ENCODE peak calls at places on chromosomes 4 and X, in ten cellular contexts. C is AG09309, T is AG04449, H is GM12878, J is cardiac muscle cell, K is nephron progenitor cell, Q is hepatocyte, I is psoas muscle, O is GM10248, P is omental fat pad. W is an unnamed sample.

GRCh38 chr4:22187203-22187835 is 238.7 kb upstream of the KCNIP4 start:
- DNase-seq in O (no peak), C (no peak), H (no peak), Q (no peak), J (no peak), K (no peak), P (no peak), T (no peak), I (no peak), W (peak)

GRCh38 chr4:143335979-143336827 is 473 bp upstream of the GAB1 start:
- DNase-seq in H (no peak), I (peak), J (peak), C (no peak), T (peak), P (peak), Q (peak), O (peak), K (peak), W (peak)

GRCh38 chrX:44314855-44315254 is 28.6 kb downstream of the EFHC2 start:
- DNase-seq in H (no peak), Q (no peak), J (no peak), I (no peak), C (no peak), P (no peak), O (no peak), K (no peak), T (no peak), W (no peak)

GRCh38 chr4:166622425-166622977 is 611.8 kb downstream of the SPOCK3 start:
- DNase-seq in Q (no peak), I (no peak), C (no peak), T (no peak), J (no peak), P (no peak), O (no peak), K (no peak), H (no peak), W (peak)

GRCh38 chr4:26900765-26901164 is 40.1 kb downstream of the STIM2 start:
- DNase-seq in H (no peak), Q (no peak), K (no peak), I (no peak), C (no peak), J (no peak), T (no peak), O (no peak), P (no peak), W (no peak)

GRCh38 chr4:148333265-148333664 is 108.9 kb downstream of the NR3C2 start:
- DNase-seq in O (no peak), H (no peak), Q (no peak), K (no peak), I (no peak), C (no peak), J (no peak), P (no peak), T (no peak), W (no peak)

GRCh38 chr4:145937021-145937861 is 1.4 kb downstream of the ZNF827 start:
- DNase-seq in T (no peak), O (peak), J (peak), H (no peak), I (peak), P (no peak), Q (peak), K (peak), C (no peak), W (peak)

GRCh38 chr4:45215976-45216542 is 489.7 kb upstream of the GNPDA2 start:
- DNase-seq in O (no peak), C (no peak), T (no peak), Q (no peak), P (no peak), J (no peak), I (no peak), H (no peak), K (no peak), W (no peak)

GRCh38 chrX:45767021-45767491 is 566.4 kb upstream of the DIPK2B start:
- DNase-seq in J (peak), I (no peak), T (no peak), K (no peak), P (no peak), O (no peak), H (no peak), Q (no peak), C (no peak), W (peak)

GRCh38 chr4:40686081-40686913 is 56.6 kb upstream of the RBM47 start:
- DNase-seq in P (no peak), Q (no peak), H (no peak), K (no peak), J (no peak), I (no peak), C (no peak), T (no peak), O (no peak), W (no peak)

GRCh38 chr4:3311489-3312171 is 18.8 kb downstream of the RGS12 start:
- DNase-seq in H (no peak), Q (peak), K (no peak), T (no peak), O (no peak), I (no peak), J (no peak), C (no peak), P (no peak), W (peak)

GRCh38 chr4:145830699-145831098 is 107.9 kb downstream of the ZNF827 start:
- DNase-seq in I (no peak), Q (no peak), K (no peak), J (no peak), C (no peak), H (no peak), T (no peak), P (no peak), O (peak), W (no peak)

GRCh38 chr4:189090174-189090814 is 850.4 kb upstream of the FRG1 start:
- DNase-seq in J (no peak), O (no peak), Q (peak), P (no peak), I (no peak), K (peak), C (no peak), T (no peak), H (no peak), W (peak)

GRCh38 chr4:122700178-122700725 is 32.3 kb upstream of the BBS12 start:
- DNase-seq in P (no peak), O (no peak), I (no peak), H (no peak), K (no peak), Q (peak), J (peak), C (no peak), T (no peak), W (peak)

GRCh38 chr4:1521821-1522361 is 115.6 kb upstream of the NKX1-1 start:
- DNase-seq in T (no peak), O (no peak), P (no peak), J (no peak), H (no peak), I (peak), C (no peak), Q (no peak), K (peak), W (no peak)

GRCh38 chrX:134373736-134374135 is 86.2 kb upstream of the HPRT1 start:
- DNase-seq in I (no peak), C (no peak), H (no peak), Q (no peak), J (no peak), P (no peak), T (no peak), K (no peak), O (no peak), W (peak)

GRCh38 chr4:90127706-90128345 is 632 bp downstream of the CCSER1 start:
- DNase-seq in K (peak), Q (peak), I (peak), T (no peak), J (peak), C (no peak), H (no peak), O (peak), P (no peak), W (peak)

GRCh38 chrX:1903380-1903935 is 288.6 kb downstream of the ASMT start:
- DNase-seq in O (no peak), I (no peak), T (peak), K (no peak), C (peak), J (no peak), H (no peak), P (no peak), Q (peak), W (peak)

GRCh38 chr4:124018383-124019317 is 622.1 kb downstream of the SPRY1 start:
- DNase-seq in H (peak), P (no peak), T (peak), O (peak), J (peak), Q (peak), I (peak), C (no peak), K (peak), W (no peak)

GRCh38 chr4:3869661-3870566 is 103.7 kb downstream of the ADRA2C start:
- DNase-seq in K (no peak), H (no peak), C (no peak), T (no peak), I (peak), Q (no peak), P (no peak), J (no peak), O (no peak), W (no peak)

GRCh38 chrX:73401591-73402266 is 45.1 kb upstream of the CDX4 start:
- DNase-seq in O (no peak), I (no peak), Q (peak), P (no peak), H (no peak), J (no peak), C (no peak), T (no peak), K (peak), W (no peak)

GRCh38 chr4:124183231-124183630 is 529.3 kb downstream of the ANKRD50 start:
- DNase-seq in H (no peak), O (no peak), K (no peak), Q (no peak), T (no peak), J (no peak), C (no peak), I (no peak), P (no peak), W (no peak)

GRCh38 chr4:829291-829690 is 3.4 kb upstream of the CPLX1 start:
- DNase-seq in J (no peak), C (no peak), Q (no peak), H (no peak), O (no peak), K (no peak), P (no peak), I (peak), T (no peak), W (no peak)

GRCh38 chr4:82957045-82957444 is 53.6 kb downstream of the LIN54 start:
- DNase-seq in H (no peak), J (no peak), K (no peak), C (no peak), O (no peak), T (no peak), P (no peak), I (no peak), Q (no peak), W (no peak)

GRCh38 chr4:20393486-20394100 is 141.9 kb downstream of the SLIT2 start:
- DNase-seq in I (no peak), H (no peak), J (no peak), O (no peak), C (peak), P (no peak), T (no peak), Q (no peak), K (no peak), W (no peak)

GRCh38 chr4:20391224-20391623 is 139.5 kb downstream of the SLIT2 start:
- DNase-seq in J (peak), I (no peak), T (peak), K (no peak), H (no peak), P (no peak), C (peak), Q (no peak), O (no peak), W (no peak)

GRCh38 chr4:20391912-20392311 is 140.2 kb downstream of the SLIT2 start:
- DNase-seq in Q (no peak), H (no peak), K (no peak), I (no peak), T (no peak), O (no peak), P (no peak), J (no peak), C (no peak), W (no peak)

GRCh38 chr4:20394471-20394870 is 142.8 kb downstream of the SLIT2 start:
- DNase-seq in J (no peak), P (no peak), K (no peak), C (no peak), H (no peak), T (no peak), O (no peak), Q (no peak), I (no peak), W (no peak)

DNA sequence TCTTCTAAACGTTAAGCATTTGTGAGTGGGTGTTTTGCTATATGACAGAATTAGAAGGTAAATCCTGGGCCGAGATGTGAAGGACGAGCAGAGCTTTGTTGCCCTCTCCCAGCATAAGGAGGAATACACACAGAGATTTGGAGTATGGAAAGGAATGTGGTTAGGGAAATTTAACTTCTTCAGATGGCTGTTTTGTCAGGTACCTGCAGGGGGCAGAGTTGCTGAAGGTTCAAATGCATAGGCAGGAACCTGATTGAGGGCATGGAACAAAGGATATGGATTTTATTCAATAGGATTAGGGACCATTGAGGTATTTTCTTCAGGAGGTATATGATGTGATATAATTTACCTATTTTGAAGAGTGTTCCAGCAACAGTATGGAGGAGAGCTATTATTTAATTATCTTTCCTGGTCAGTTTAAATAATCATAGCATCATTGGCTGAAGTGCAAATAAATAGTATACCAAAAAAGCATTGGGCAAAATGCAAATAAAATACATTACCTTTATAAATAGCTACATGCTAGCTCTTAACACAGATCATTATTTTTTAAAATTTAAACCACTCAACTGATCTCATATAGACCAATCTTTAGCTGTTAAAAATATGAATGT is 143.6 kb downstream of the SLIT2 start:
- DNase-seq in I (no peak), J (peak), O (peak), H (no peak), K (peak), C (no peak), P (no peak), Q (peak), T (no peak), W (peak)
- TF ChIP-seq CTCF in I (peak), J (peak), O (peak), H (peak), K (peak), C (peak), P (no peak), Q (peak), T (peak), W (peak)

DNA sequence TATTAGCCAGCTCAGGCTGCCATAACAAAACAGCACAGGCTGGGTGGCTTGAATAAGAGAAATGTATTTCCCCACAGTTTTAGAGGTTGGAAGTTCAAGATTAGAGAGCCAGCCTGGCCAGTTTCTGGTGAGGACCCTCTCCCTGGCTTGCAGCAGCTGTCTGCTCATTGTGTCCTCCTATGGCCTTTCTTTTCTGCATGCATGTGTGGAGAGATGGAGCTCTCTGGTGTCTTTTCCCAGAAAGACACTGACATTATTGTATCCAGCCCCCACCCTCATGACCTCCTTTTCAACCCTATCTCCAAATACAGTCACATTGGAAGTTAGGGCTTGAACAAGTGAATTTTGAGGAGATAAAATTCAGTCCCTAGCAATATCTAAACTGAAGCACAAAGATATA is 263.8 kb upstream of the PABPC4L start:
- DNase-seq in P (no peak), C (no peak), O (no peak), T (no peak), Q (no peak), I (no peak), K (no peak), J (no peak), H (no peak), W (no peak)
- TF ChIP-seq CTCF in P (no peak), C (no peak), O (no peak), T (no peak), Q (no peak), I (no peak), K (no peak), J (no peak), H (no peak), W (no peak)

GRCh38 chr4:78150465-78150864 is 93.3 kb downstream of the FRAS1 start:
- DNase-seq in C (no peak), H (no peak), O (no peak), T (no peak), K (no peak), J (no peak), P (no peak), Q (no peak), I (no peak), W (no peak)
- TF ChIP-seq CTCF in C (no peak), H (no peak), O (no peak), T (no peak), K (no peak), J (no peak), P (no peak), Q (no peak), I (no peak), W (no peak)

GRCh38 chr4:77960367-77960766 is 96.8 kb upstream of the FRAS1 start:
- DNase-seq in H (no peak), K (no peak), J (no peak), I (no peak), O (no peak), C (no peak), P (no peak), Q (no peak), T (no peak), W (no peak)

GRCh38 chr4:77963005-77963404 is 94.1 kb upstream of the FRAS1 start:
- DNase-seq in P (no peak), H (no peak), Q (no peak), K (no peak), T (no peak), J (no peak), O (no peak), C (no peak), I (no peak), W (no peak)

GRCh38 chr4:77958897-77959296 is 96.3 kb downstream of the MRPL1 start:
- DNase-seq in H (no peak), Q (no peak), I (no peak), T (no peak), O (no peak), K (no peak), P (no peak), J (no peak), C (no peak), W (no peak)

GRCh38 chr4:77956917-77957316 is 94.3 kb downstream of the MRPL1 start:
- DNase-seq in O (no peak), K (no peak), T (no peak), J (no peak), C (no peak), Q (no peak), H (no peak), P (no peak), I (no peak), W (no peak)

DNA sequence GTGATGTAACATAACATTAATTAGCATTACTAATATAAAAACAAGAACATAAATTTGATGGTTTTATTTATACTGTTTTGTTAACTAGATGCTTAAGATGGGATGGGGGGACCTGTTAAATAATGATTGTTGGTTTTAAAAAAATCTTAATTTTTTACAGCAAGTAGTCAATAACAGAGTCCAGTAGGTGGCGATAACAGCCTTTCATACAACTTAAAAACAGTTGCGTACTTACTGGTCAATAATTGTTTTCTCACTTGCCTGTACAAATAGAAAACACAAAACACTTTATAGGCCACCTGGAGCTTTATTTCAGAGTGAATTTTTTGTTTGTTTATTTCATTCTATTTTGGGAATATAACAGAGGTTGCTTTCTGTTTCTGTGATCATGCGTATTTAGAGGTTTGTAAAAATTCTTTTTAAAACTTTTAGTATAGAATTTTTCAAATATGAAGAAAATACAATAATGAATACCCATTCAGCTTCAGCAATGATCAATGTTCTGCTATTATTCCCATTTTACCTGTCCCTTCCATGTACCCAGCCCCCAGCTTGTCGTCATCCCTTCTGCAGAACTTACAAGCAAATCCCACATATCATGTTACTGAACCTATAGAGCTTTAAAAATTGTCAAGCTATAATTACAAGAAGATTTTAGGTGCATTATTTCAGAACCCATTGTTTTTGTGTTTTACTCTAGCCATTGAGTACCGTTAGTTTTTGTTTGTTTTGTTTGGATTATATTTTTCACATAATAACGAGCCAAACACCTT is 97.1 kb downstream of the MRPL1 start:
- DNase-seq in C (peak), Q (peak), P (no peak), J (peak), H (peak), O (peak), I (no peak), K (peak), T (peak), W (peak)
- TF ChIP-seq CTCF in C (peak), Q (peak), P (no peak), J (peak), H (peak), O (peak), I (peak), K (peak), T (peak), W (peak)

GRCh38 chrX:128601706-128602105 is 549.5 kb upstream of the ACTRT1 start:
- DNase-seq in T (no peak), I (no peak), P (no peak), K (no peak), C (no peak), O (no peak), J (no peak), Q (no peak), H (no peak), W (no peak)
- TF ChIP-seq CTCF in T (no peak), I (no peak), P (no peak), K (no peak), C (no peak), O (no peak), J (no peak), Q (no peak), H (no peak), W (no peak)

GRCh38 chr4:184420402-184420801 is 53.9 kb downstream of the IRF2 start:
- DNase-seq in T (no peak), K (no peak), O (no peak), I (no peak), C (no peak), Q (no peak), H (peak), P (no peak), J (no peak), W (no peak)

GRCh38 chr4:184421558-184422155 is 52.7 kb downstream of the IRF2 start:
- DNase-seq in O (no peak), C (no peak), T (no peak), P (no peak), I (no peak), K (no peak), J (no peak), H (peak), Q (no peak), W (no peak)

GRCh38 chr4:184419976-184420375 is 54.4 kb downstream of the IRF2 start:
- DNase-seq in J (no peak), O (no peak), K (no peak), Q (no peak), C (no peak), P (no peak), H (no peak), I (no peak), T (no peak), W (no peak)

GRCh38 chr4:184422378-184422777 is 52.0 kb downstream of the IRF2 start:
- DNase-seq in O (no peak), I (no peak), Q (no peak), T (no peak), C (no peak), H (no peak), J (no peak), P (no peak), K (no peak), W (no peak)

DNA sequence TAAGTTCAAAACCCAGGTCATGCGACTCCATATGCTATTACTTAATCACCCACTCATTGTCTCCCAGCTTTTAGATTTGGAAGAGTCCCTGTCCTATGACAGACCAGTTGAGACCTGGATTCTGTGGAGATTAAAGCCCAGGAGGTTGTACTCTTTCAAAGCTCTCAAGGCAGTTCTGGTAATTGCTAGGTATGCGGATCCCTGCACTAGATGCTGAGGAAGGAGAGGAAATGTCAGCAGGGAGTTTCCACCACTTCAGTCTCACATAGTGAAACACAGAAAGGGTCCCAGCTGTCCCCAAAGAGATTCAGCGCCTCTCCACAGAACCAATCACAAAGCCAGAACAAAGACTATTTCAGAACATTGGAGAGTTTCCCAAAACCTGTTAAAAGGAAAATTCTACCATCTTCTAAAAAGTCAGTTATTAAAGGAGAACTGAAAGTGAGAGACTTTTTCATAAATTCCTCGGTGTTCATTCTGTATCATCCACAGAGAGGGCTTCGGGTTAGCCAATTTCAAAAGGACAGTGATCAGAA is 53.4 kb downstream of the IRF2 start:
- DNase-seq in Q (no peak), H (peak), I (no peak), K (no peak), O (peak), C (no peak), P (no peak), J (no peak), T (no peak), W (no peak)
- TF ChIP-seq CTCF in Q (no peak), H (no peak), I (no peak), K (no peak), O (no peak), C (no peak), P (no peak), J (no peak), T (no peak), W (no peak)

GRCh38 chrX:131729295-131729694 is 185.4 kb downstream of the OR13H1 start:
- DNase-seq in H (peak), J (no peak), C (peak), I (peak), Q (no peak), O (peak), K (no peak), P (peak), T (no peak), W (peak)
- TF ChIP-seq CTCF in H (peak), J (no peak), C (peak), I (peak), Q (no peak), O (no peak), K (no peak), P (no peak), T (no peak), W (peak)

W was measured in MCF 10A.